ENCODE peak calls at places on chromosomes 7 and 10, in five cellular contexts. W is GM23338, U is A549, I is mammary epithelial cell, X is adrenal gland. E is an unnamed sample.

GRCh38 chr10:123998197-123999141 is 94.9 kb downstream of the CHST15 start:
- DNase-seq in W (no peak), U (no peak), I (no peak), X (no peak), E (no peak)

GRCh38 chr10:103621778-103622115 is 128.2 kb downstream of the NEURL1 start:
- DNase-seq in W (no peak), U (no peak), I (no peak), X (no peak), E (no peak)

GRCh38 chr10:126350216-126350992 is 37.9 kb downstream of the ADAM12 start:
- DNase-seq in W (no peak), U (peak; percentile 7), I (peak; percentile 85), X (no peak), E (peak; percentile 97)

GRCh38 chr7:37448057-37448636 is 517 bp downstream of the ELMO1 start:
- DNase-seq in W (peak; percentile 80), U (peak; percentile 10), I (no peak), X (no peak), E (no peak)

GRCh38 chr7:119090851-119091250 is 866.3 kb downstream of the ANKRD7 start:
- DNase-seq in W (no peak), U (no peak), I (peak; percentile 28), X (no peak), E (peak; percentile 33)

GRCh38 chr10:79937661-79938226 is 11.2 kb downstream of the SFTPD start:
- DNase-seq in W (no peak), U (no peak), I (no peak), X (no peak), E (no peak)

GRCh38 chr7:111499027-111499426 is 63.3 kb downstream of the IMMP2L start:
- DNase-seq in W (no peak), U (peak; percentile 97), I (peak; percentile 98), X (no peak), E (peak; percentile 98)

GRCh38 chr10:102752266-102752930 is 8.7 kb downstream of the WBP1L start:
- DNase-seq in W (no peak), U (no peak), I (no peak), X (peak; percentile 35), E (no peak)

GRCh38 chr7:77699056-77699455 is 2.8 kb downstream of the RSBN1L start:
- DNase-seq in W (no peak), U (no peak), I (peak; percentile 8), X (no peak), E (peak; percentile 17)

GRCh38 chr7:47331179-47331565 is 250.7 kb downstream of the TNS3 start:
- DNase-seq in W (no peak), U (no peak), I (no peak), X (no peak), E (no peak)

GRCh38 chr10:30387646-30388243 is 38.7 kb upstream of the MTPAP start:
- DNase-seq in W (no peak), U (no peak), I (peak; percentile 87), X (no peak), E (peak; percentile 66)

GRCh38 chr10:44249490-44249889 is 135.4 kb downstream of the CXCL12 start:
- DNase-seq in W (peak; percentile 51), U (no peak), I (no peak), X (no peak), E (no peak)

GRCh38 chr7:39132306-39132705 is 154.6 kb downstream of the POU6F2 start:
- DNase-seq in W (no peak), U (no peak), I (no peak), X (no peak), E (no peak)

GRCh38 chr10:12663863-12664262 is 314.5 kb downstream of the CAMK1D start:
- DNase-seq in W (no peak), U (no peak), I (no peak), X (no peak), E (no peak)

GRCh38 chr10:12657489-12657888 is 308.1 kb downstream of the CAMK1D start:
- DNase-seq in W (no peak), U (no peak), I (no peak), X (no peak), E (no peak)

GRCh38 chr10:12658526-12658925 is 309.2 kb downstream of the CAMK1D start:
- DNase-seq in W (no peak), U (no peak), I (no peak), X (no peak), E (no peak)

GRCh38 chr10:12659706-12660105 is 310.4 kb downstream of the CAMK1D start:
- DNase-seq in W (no peak), U (no peak), I (no peak), X (no peak), E (no peak)

GRCh38 chr10:12660812-12661211 is 311.5 kb downstream of the CAMK1D start:
- DNase-seq in W (no peak), U (no peak), I (no peak), X (no peak), E (no peak)
- TF ChIP-seq CTCF in W (no peak), U (no peak), I (no peak), X (no peak), E (no peak)

GRCh38 chr7:92523110-92523509 is 5.2 kb downstream of the PEX1 start:
- DNase-seq in W (no peak), U (no peak), I (no peak), X (no peak), E (no peak)

GRCh38 chr7:92528958-92529264 is 316 bp downstream of the RBM48 start:
- DNase-seq in W (no peak), U (no peak), I (no peak), X (no peak), E (no peak)

GRCh38 chr7:92527300-92528187 is 776 bp downstream of the PEX1 start:
- DNase-seq in W (peak; percentile 81), U (peak; percentile 80), I (peak; percentile 58), X (peak; percentile 62), E (peak; percentile 63)

GRCh38 chr7:92528188-92528957 is at the start of the genes PEX1 and RBM48:
- DNase-seq in W (peak; percentile 99), U (peak; percentile 98), I (peak; percentile 99), X (peak; percentile 97), E (peak; percentile 100)
- TF ChIP-seq CTCF in W (peak; percentile 35), U (peak; percentile 64), I (peak; percentile 40), X (no peak), E (peak; percentile 38)

GRCh38 chr7:64599341-64599740 is 36.5 kb upstream of the ZNF680 start:
- DNase-seq in W (no peak), U (no peak), I (no peak), X (no peak), E (peak; percentile 37)
- TF ChIP-seq CTCF in W (no peak), U (no peak), I (peak; percentile 7), X (no peak), E (no peak)

GRCh38 chr10:1716839-1717238 is 20.5 kb downstream of the ADARB2 start:
- DNase-seq in W (no peak), U (no peak), I (no peak), X (no peak), E (no peak)

GRCh38 chr10:1712944-1713671 is 24.2 kb downstream of the ADARB2 start:
- DNase-seq in W (no peak), U (no peak), I (no peak), X (no peak), E (no peak)

GRCh38 chr10:1712314-1712713 is 25.0 kb downstream of the ADARB2 start:
- DNase-seq in W (no peak), U (no peak), I (no peak), X (no peak), E (no peak)

GRCh38 chr10:1715821-1716220 is 21.5 kb downstream of the ADARB2 start:
- DNase-seq in W (peak; percentile 69), U (peak; percentile 31), I (peak; percentile 12), X (no peak), E (peak; percentile 10)
- TF ChIP-seq CTCF in W (peak; percentile 59), U (peak; percentile 32), I (no peak), X (no peak), E (no peak)

DNA sequence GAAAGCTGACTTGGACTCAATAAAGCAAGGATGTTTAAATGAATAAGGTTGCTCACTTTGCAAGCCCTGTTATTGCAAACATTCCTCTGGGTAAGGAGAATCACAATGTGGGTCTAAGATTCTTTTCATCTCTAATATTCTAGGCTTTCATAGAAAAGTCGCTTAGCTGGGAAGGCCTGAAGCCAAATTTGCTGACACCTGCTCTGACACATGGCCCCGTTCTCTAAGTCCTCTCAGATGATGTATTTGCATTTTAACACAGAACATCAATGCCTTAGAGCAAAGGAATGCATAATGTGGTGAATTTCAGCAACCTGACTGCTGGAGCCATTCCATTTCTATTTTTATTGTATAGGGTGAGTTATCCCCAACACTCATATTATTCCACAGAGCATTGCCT is 682.1 kb upstream of the NRP1 start:
- DNase-seq in W (no peak), U (no peak), I (no peak), X (no peak), E (no peak)
- TF ChIP-seq CTCF in W (no peak), U (no peak), I (no peak), X (no peak), E (no peak)

GRCh38 chr10:77306666-77307065 is 330.9 kb downstream of the KCNMA1 start:
- DNase-seq in W (no peak), U (no peak), I (no peak), X (no peak), E (no peak)
- TF ChIP-seq CTCF in W (no peak), U (no peak), I (no peak), X (no peak), E (no peak)

DNA sequence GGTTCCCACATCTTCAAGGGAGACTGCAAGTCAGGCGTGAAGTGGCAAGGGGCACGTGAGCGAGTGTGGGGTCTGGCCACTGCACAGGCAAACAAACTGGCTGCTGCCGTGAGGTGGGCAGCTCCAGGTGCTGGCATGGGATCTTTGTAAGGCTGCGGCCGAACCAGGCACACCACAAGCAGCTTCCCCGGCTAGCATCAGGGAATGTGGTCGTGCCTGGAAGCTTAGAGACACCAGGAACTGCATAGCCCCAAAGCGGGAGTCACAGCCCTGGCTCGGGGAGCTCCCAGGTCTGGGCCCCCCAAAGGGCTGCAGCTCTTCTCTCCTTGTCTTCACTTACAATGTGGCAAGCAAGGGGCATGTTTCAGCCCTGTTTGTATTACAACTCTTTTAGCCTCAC is 250.9 kb upstream of the DKK1 start:
- DNase-seq in W (no peak), U (no peak), I (no peak), X (no peak), E (no peak)
- TF ChIP-seq CTCF in W (no peak), U (no peak), I (no peak), X (no peak), E (no peak)

GRCh38 chr10:6178581-6178980 is 24.2 kb upstream of the PFKFB3 start:
- DNase-seq in W (no peak), U (no peak), I (no peak), X (no peak), E (no peak)
- TF ChIP-seq CTCF in W (no peak), U (no peak), I (no peak), X (no peak), E (no peak)

E was measured in epithelial cell of esophagus.